ENCODE peak calls at places on chromosome X, in six cellular contexts. E is psoas muscle; T is effector memory CD4-positive, alpha-beta T cell; I is endothelial cell of umbilical vein; Z is dorsolateral prefrontal cortex; X is neural progenitor cell. J is an unnamed sample.

GRCh38 chrX:154459843-154460242 is 1.8 kb downstream of the PLXNA3 start:
- DNase-seq in X (no peak), E (no peak), Z (no peak), T (no peak), I (no peak), J (no peak)

GRCh38 chrX:12497832-12498591 is 293.2 kb upstream of the PRPS2 start:
- DNase-seq in I (no peak), Z (no peak), X (peak; percentile 47), E (no peak), T (no peak), J (no peak)

GRCh38 chrX:131762802-131763234 is 218.9 kb downstream of the OR13H1 start:
- DNase-seq in X (no peak), E (no peak), T (peak; percentile 29), I (no peak), Z (no peak), J (peak; percentile 78)

GRCh38 chrX:51747671-51748070 is 4.4 kb downstream of the GSPT2 start:
- DNase-seq in T (no peak), X (no peak), Z (no peak), E (no peak), I (no peak), J (no peak)

GRCh38 chrX:31397119-31397518 is 325.3 kb upstream of the FTHL17 start:
- DNase-seq in I (no peak), X (no peak), T (no peak), E (no peak), Z (no peak), J (no peak)

GRCh38 chrX:8879750-8880149 is 78.6 kb upstream of the FAM9A start:
- DNase-seq in X (peak; percentile 28), E (no peak), T (no peak), I (peak; percentile 9), Z (no peak), J (no peak)

GRCh38 chrX:49106930-49107329 is 16.6 kb downstream of the GPKOW start:
- DNase-seq in Z (peak; percentile 47), E (no peak), I (peak; percentile 44), T (no peak), X (peak; percentile 47), J (peak; percentile 14)

GRCh38 chrX:41339148-41339547 is 5.2 kb downstream of the DDX3X start:
- DNase-seq in Z (no peak), I (no peak), T (no peak), E (no peak), X (no peak), J (no peak)

GRCh38 chrX:20271730-20272129 is 5.0 kb upstream of the RPS6KA3 start:
- DNase-seq in Z (no peak), X (no peak), E (no peak), I (no peak), T (no peak), J (no peak)

GRCh38 chrX:275476-275966 is 5.7 kb upstream of the PLCXD1 start:
- DNase-seq in X (peak; percentile 45), I (no peak), Z (no peak), T (no peak), E (no peak), J (no peak)

GRCh38 chrX:47628980-47629379 is 750 bp downstream of the CFP start:
- DNase-seq in E (no peak), Z (no peak), I (no peak), T (no peak), X (no peak), J (no peak)

GRCh38 chrX:10922158-10922557 is 189.0 kb upstream of the HCCS start:
- DNase-seq in Z (no peak), X (no peak), E (no peak), I (peak; percentile 84), T (no peak), J (no peak)

GRCh38 chrX:114798902-114799301 is 215.0 kb downstream of the HTR2C start:
- DNase-seq in I (no peak), X (no peak), Z (no peak), E (no peak), T (no peak), J (no peak)

GRCh38 chrX:114800719-114801118 is 216.7 kb downstream of the IL13RA2 start:
- DNase-seq in T (no peak), Z (no peak), E (no peak), I (no peak), X (no peak), J (no peak)

GRCh38 chrX:114797494-114797893 is 213.6 kb downstream of the HTR2C start:
- DNase-seq in Z (no peak), E (no peak), T (no peak), X (no peak), I (no peak), J (no peak)
- H3K27ac ChIP-seq in Z (no peak overlapping the region), E (no peak overlapping the region), T (no peak overlapping the region), X (no peak overlapping the region), I (no peak overlapping the region), J (no peak overlapping the region)

GRCh38 chrX:50581405-50581804 is 110.8 kb upstream of the DGKK start:
- DNase-seq in I (no peak), Z (no peak), T (no peak), X (no peak), E (no peak), J (no peak)
- H3K27me3 ChIP-seq in I (no peaks in the 10 kb centered on the region), Z (peaks cover 36% of the 10 kb centered on the region), T (no peaks in the 10 kb centered on the region), X (no peaks in the 10 kb centered on the region), E (no peaks in the 10 kb centered on the region), J (no peaks in the 10 kb centered on the region)

GRCh38 chrX:69137371-69137881 is 27.8 kb downstream of the PJA1 start:
- DNase-seq in E (no peak), I (no peak), Z (no peak), T (no peak), X (peak; percentile 57), J (no peak)
- H3K4me3 ChIP-seq in E (peak overlapping the region; percentile 47), I (no peak overlapping the region), Z (peak overlapping the region; percentile 28), T (no peak overlapping the region), X (no peak overlapping the region), J (no peak overlapping the region)

GRCh38 chrX:108737754-108738153 is 1.4 kb upstream of the IRS4 start:
- DNase-seq in X (no peak), E (no peak), T (no peak), Z (no peak), I (no peak), J (no peak)
- H3K27ac ChIP-seq in X (no peak overlapping the region), E (no peak overlapping the region), T (no peak overlapping the region), Z (no peak overlapping the region), I (no peak overlapping the region), J (no peak overlapping the region)

GRCh38 chrX:110401142-110401541 is 42.5 kb downstream of the RTL9 start:
- DNase-seq in I (no peak), Z (no peak), X (no peak), T (no peak), E (no peak), J (peak; percentile 4)
- H3K27me3 ChIP-seq in I (no peaks in the 10 kb centered on the region), Z (peaks cover 55% of the 10 kb centered on the region), X (no peaks in the 10 kb centered on the region), T (no peaks in the 10 kb centered on the region), E (no peaks in the 10 kb centered on the region), J (no peaks in the 10 kb centered on the region)

GRCh38 chrX:46327229-46328081 is 217.8 kb downstream of the ZNF674 start:
- DNase-seq in X (peak; percentile 87), E (no peak), Z (no peak), T (no peak), I (peak; percentile 68), J (no peak)
- H3K4me3 ChIP-seq in X (peak overlapping the region; percentile 25), E (no peak overlapping the region), Z (no peak overlapping the region), T (no peak overlapping the region), I (peak overlapping the region; percentile 19), J (no peak overlapping the region)

DNA sequence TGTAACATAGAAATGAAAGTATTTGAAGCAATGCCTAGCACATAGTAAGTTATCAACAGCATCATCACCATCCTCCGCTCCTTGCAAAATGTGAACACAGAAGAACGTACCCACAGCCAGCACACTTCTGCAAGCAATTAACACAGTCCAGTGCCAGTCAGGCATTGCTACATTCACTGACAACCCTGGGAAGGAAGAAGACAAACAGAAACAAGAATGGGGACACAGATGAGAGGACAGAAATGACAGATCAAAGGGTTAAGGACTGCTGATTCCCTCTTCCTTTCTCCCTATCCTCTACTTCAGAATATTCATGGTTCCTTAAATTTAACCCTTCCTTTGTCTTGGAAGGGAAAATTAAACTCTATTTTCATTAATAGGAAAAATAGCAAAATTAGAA is 53.1 kb downstream of the CHM start:
- DNase-seq in T (no peak), X (no peak), Z (no peak), E (no peak), I (no peak), J (no peak)
- H3K27ac ChIP-seq in T (no peak overlapping the region), X (no peak overlapping the region), Z (no peak overlapping the region), E (no peak overlapping the region), I (no peak overlapping the region), J (no peak overlapping the region)

GRCh38 chrX:137032378-137032694 is 1.5 kb downstream of the GPR101 start:
- DNase-seq in Z (no peak), E (no peak), X (no peak), I (no peak), T (no peak), J (no peak)
- H3K27me3 ChIP-seq in Z (peaks cover 80% of the 10 kb centered on the region), E (no peaks in the 10 kb centered on the region), X (peaks cover 100% of the 10 kb centered on the region), I (peaks cover 31% of the 10 kb centered on the region), T (peaks cover 18% of the 10 kb centered on the region), J (no peaks in the 10 kb centered on the region)

J was measured in CD4-positive, alpha-beta memory T cell.